ENCODE peak calls at places on chromosomes 3 and 15, in eight cellular contexts. X, M, L, E, W, C, A and T are unnamed samples.
A peak's percentile ranks its signal among the peaks of the same experiment; 100 is the strongest.

GRCh38 chr3:42020681-42021307 is 58.9 kb upstream of the ULK4 start:
- DNase-seq in X (no peak), M (no peak), L (no peak), E (no peak), W (no peak), C (no peak), A (peak; percentile 34), T (no peak)

GRCh38 chr15:27339138-27339537 is 368.2 kb downstream of the GABRG3 start:
- DNase-seq in X (peak; percentile 88), M (no peak), L (no peak), E (no peak), W (no peak), C (no peak), A (no peak), T (no peak)

GRCh38 chr15:77981281-77982126 is 96.0 kb downstream of the TBC1D2B start:
- DNase-seq in X (no peak), M (no peak), L (no peak), E (no peak), W (no peak), C (no peak), A (no peak), T (no peak)

GRCh38 chr3:66138336-66139234 is 82.2 kb upstream of the SLC25A26 start:
- DNase-seq in X (no peak), M (peak; percentile 26), L (peak; percentile 22), E (peak; percentile 28), W (no peak), C (peak; percentile 73), A (peak; percentile 53), T (peak; percentile 79)

GRCh38 chr15:67792250-67792942 is 32.9 kb upstream of the SKOR1 start:
- DNase-seq in X (peak; percentile 60), M (no peak), L (no peak), E (no peak), W (no peak), C (no peak), A (no peak), T (no peak)

GRCh38 chr15:101206173-101206572 is 45.7 kb downstream of the CHSY1 start:
- DNase-seq in X (no peak), M (no peak), L (no peak), E (no peak), W (no peak), C (no peak), A (no peak), T (no peak)

GRCh38 chr3:13332740-13333139 is 87.4 kb downstream of the NUP210 start:
- DNase-seq in X (no peak), M (no peak), L (no peak), E (no peak), W (no peak), C (no peak), A (no peak), T (no peak)

GRCh38 chr15:75024102-75024636 is 779 bp downstream of the PPCDC start:
- DNase-seq in X (no peak), M (no peak), L (no peak), E (no peak), W (no peak), C (no peak), A (no peak), T (peak; percentile 47)

GRCh38 chr3:128489860-128490649 is 2.9 kb downstream of the GATA2 start:
- DNase-seq in X (no peak), M (no peak), L (peak; percentile 53), E (no peak), W (peak; percentile 69), C (peak; percentile 44), A (peak; percentile 58), T (peak; percentile 22)

GRCh38 chr3:112699436-112699978 is 58.6 kb upstream of the CCDC80 start:
- DNase-seq in X (no peak), M (no peak), L (no peak), E (no peak), W (no peak), C (no peak), A (no peak), T (no peak)

GRCh38 chr3:4684117-4684516 is 191.0 kb downstream of the ITPR1 start:
- DNase-seq in X (no peak), M (no peak), L (no peak), E (no peak), W (no peak), C (no peak), A (no peak), T (no peak)

GRCh38 chr15:75823860-75824613 is 19.2 kb upstream of the UBE2Q2 start:
- DNase-seq in X (peak; percentile 68), M (no peak), L (no peak), E (no peak), W (no peak), C (no peak), A (peak; percentile 66), T (peak; percentile 35)

GRCh38 chr15:78065284-78065872 is 12.1 kb downstream of the TBC1D2B start:
- DNase-seq in X (peak; percentile 96), M (peak; percentile 71), L (peak; percentile 68), E (peak; percentile 55), W (peak; percentile 78), C (peak; percentile 79), A (peak; percentile 74), T (peak; percentile 89)

GRCh38 chr15:55290361-55291057 is 896 bp upstream of the RAB27A start:
- DNase-seq in X (peak; percentile 95), M (peak; percentile 82), L (peak; percentile 87), E (peak; percentile 82), W (peak; percentile 93), C (peak; percentile 94), A (peak; percentile 79), T (peak; percentile 78)

GRCh38 chr3:101950510-101950909 is 101.2 kb downstream of the NFKBIZ start:
- DNase-seq in X (no peak), M (no peak), L (no peak), E (no peak), W (no peak), C (no peak), A (no peak), T (peak; percentile 36)

GRCh38 chr3:155572085-155572484 is 172.8 kb downstream of the PLCH1 start:
- DNase-seq in X (no peak), M (no peak), L (no peak), E (no peak), W (no peak), C (no peak), A (no peak), T (no peak)

GRCh38 chr3:186109897-186110803 is 1.3 kb upstream of the ETV5 start:
- DNase-seq in X (no peak), M (peak; percentile 33), L (peak; percentile 32), E (no peak), W (peak; percentile 77), C (no peak), A (peak; percentile 40), T (peak; percentile 44)

GRCh38 chr3:60827666-60828065 is 423.6 kb downstream of the FHIT start:
- DNase-seq in X (no peak), M (no peak), L (no peak), E (no peak), W (no peak), C (no peak), A (no peak), T (no peak)

GRCh38 chr3:114080201-114080600 is 23.7 kb downstream of the QTRT2 start:
- DNase-seq in X (no peak), M (no peak), L (no peak), E (no peak), W (no peak), C (no peak), A (no peak), T (no peak)
- H3K36me3 ChIP-seq in X (peaks cover 93% of the 10 kb centered on the region), M (peaks cover 96% of the 10 kb centered on the region), L (no peaks in the 10 kb centered on the region), E (peaks cover 87% of the 10 kb centered on the region), W (peaks cover 76% of the 10 kb centered on the region), C (no peaks in the 10 kb centered on the region), A (peaks cover 43% of the 10 kb centered on the region), T (peaks cover 74% of the 10 kb centered on the region)

GRCh38 chr15:88655103-88655553 is 16.3 kb downstream of the ISG20 start:
- DNase-seq in X (peak; percentile 88), M (no peak), L (no peak), E (no peak), W (no peak), C (no peak), A (no peak), T (no peak)

GRCh38 chr15:88654430-88655102 is 15.8 kb downstream of the ISG20 start:
- DNase-seq in X (no peak), M (no peak), L (no peak), E (no peak), W (no peak), C (no peak), A (no peak), T (no peak)

GRCh38 chr15:88657326-88658069 is 18.7 kb downstream of the ISG20 start:
- DNase-seq in X (peak; percentile 92), M (no peak), L (peak; percentile 37), E (no peak), W (no peak), C (no peak), A (no peak), T (peak; percentile 49)

GRCh38 chr15:88656760-88657221 is 18.0 kb downstream of the ISG20 start:
- DNase-seq in X (no peak), M (no peak), L (no peak), E (no peak), W (no peak), C (peak; percentile 94), A (no peak), T (no peak)

GRCh38 chr15:88655780-88656488 is 17.1 kb downstream of the ISG20 start:
- DNase-seq in X (peak; percentile 75), M (no peak), L (no peak), E (no peak), W (no peak), C (no peak), A (no peak), T (no peak)
- H3K4me1 ChIP-seq in X (peaks cover 11% of the 10 kb centered on the region), M (no peaks in the 10 kb centered on the region), L (no peaks in the 10 kb centered on the region), E (peaks cover 10% of the 10 kb centered on the region), W (no peaks in the 10 kb centered on the region), C (no peaks in the 10 kb centered on the region), A (peaks cover 21% of the 10 kb centered on the region), T (no peaks in the 10 kb centered on the region)

DNA sequence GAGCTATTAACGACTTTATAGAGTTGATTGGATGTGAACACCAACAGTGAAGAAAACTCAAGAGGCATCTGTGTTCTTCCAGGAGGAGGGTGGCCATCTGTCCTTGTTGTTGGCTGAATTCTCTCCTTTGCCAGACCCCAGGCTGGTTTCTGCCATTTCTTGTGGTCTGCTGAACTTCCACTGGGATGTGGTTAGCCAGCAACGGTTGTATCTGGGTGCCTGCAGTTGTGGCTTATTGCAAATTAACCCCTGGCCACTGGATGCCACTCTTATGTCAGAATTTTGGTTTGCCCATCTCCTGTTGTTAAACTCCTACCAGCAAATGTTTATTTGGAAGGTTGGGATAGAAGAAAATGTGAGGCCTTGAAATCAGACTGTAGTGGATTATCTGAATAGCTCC is 163.6 kb upstream of the TBC1D5 start:
- DNase-seq in X (no peak), M (no peak), L (no peak), E (no peak), W (no peak), C (no peak), A (no peak), T (peak; percentile 2)
- H3K36me3 ChIP-seq in X (no peaks in the 10 kb centered on the region), M (no peaks in the 10 kb centered on the region), L (no peaks in the 10 kb centered on the region), E (no peaks in the 10 kb centered on the region), W (no peaks in the 10 kb centered on the region), C (no peaks in the 10 kb centered on the region), A (no peaks in the 10 kb centered on the region), T (no peaks in the 10 kb centered on the region)

DNA sequence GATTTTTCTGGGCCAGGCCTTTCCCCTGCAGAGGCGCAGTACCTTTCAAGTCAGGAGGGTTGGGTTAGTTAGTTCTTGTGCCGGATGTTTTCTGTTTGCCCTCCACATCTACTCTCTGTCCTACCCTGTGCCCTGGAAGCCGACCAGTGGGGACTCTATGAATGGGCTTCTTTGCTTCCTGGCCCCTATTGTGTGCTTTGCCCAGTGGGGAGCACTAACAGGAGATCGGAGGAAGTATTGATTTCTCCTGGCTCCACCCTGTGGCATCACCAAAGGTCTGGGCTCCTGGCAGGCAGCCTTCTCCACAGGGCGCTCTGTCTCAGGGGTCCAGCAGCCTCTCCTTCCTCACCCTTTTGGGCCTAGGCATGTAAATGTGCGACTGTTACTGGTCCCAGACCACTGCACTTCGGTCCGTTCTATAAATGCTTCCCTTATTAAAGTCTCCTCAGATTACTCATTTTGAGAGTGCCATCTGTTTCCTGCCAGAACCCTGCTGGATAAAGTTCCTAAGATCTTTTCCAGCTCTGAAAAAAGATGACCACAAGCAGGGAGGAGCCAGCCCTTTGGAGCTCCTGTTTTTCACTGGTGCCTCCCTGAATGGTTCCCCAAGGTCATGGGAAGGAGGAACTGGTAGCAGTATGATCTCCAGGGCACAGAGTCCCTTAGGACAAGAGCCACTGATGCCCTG is 44.5 kb downstream of the CTDSPL start:
- DNase-seq in X (no peak), M (no peak), L (no peak), E (no peak), W (no peak), C (no peak), A (no peak), T (peak; percentile 28)
- H3K4me1 ChIP-seq in X (peaks cover 66% of the 10 kb centered on the region), M (peaks cover 16% of the 10 kb centered on the region), L (peaks cover 16% of the 10 kb centered on the region), E (peaks cover 65% of the 10 kb centered on the region), W (peaks cover 56% of the 10 kb centered on the region), C (no peaks in the 10 kb centered on the region), A (peaks cover 7% of the 10 kb centered on the region), T (peaks cover 25% of the 10 kb centered on the region)